ENCODE peak calls at places on chromosomes 2 and 18, in six cellular contexts. R is NB4, Q is A549, W is K562, L is GM12878, F is HepG2. I is an unnamed sample.

GRCh38 chr2:1690056-1690775 is 54.1 kb downstream of the PXDN start:
- DNase-seq in R (no peak), Q (no peak), W (no peak), L (no peak), F (no peak), I (no peak)

GRCh38 chr2:217742276-217742675 is 260.5 kb downstream of the TNS1 start:
- DNase-seq in R (no peak), Q (no peak), W (no peak), L (no peak), F (no peak), I (no peak)

GRCh38 chr2:216539791-216540241 is 41.2 kb downstream of the RPL37A start:
- DNase-seq in R (no peak), Q (peak), W (no peak), L (peak), F (no peak), I (peak)

GRCh38 chr18:50817898-50818250 is 1.9 kb downstream of the MRO start:
- DNase-seq in R (no peak), Q (no peak), W (no peak), L (no peak), F (no peak), I (no peak)

GRCh38 chr2:6940820-6941219 is 23.6 kb downstream of the RNF144A start:
- DNase-seq in R (no peak), Q (no peak), W (no peak), L (no peak), F (no peak), I (no peak)

GRCh38 chr2:233553366-233553765 is 13.2 kb downstream of the USP40 start:
- DNase-seq in R (no peak), Q (no peak), W (no peak), L (no peak), F (no peak), I (no peak)

GRCh38 chr2:164464376-164464775 is 156.9 kb downstream of the GRB14 start:
- DNase-seq in R (no peak), Q (no peak), W (no peak), L (no peak), F (no peak), I (no peak)

GRCh38 chr18:9437049-9437448 is 38.3 kb upstream of the RALBP1 start:
- DNase-seq in R (peak), Q (no peak), W (no peak), L (no peak), F (no peak), I (peak)

GRCh38 chr2:227703961-227704360 is 13.9 kb downstream of the SLC19A3 start:
- DNase-seq in R (peak), Q (no peak), W (no peak), L (no peak), F (no peak), I (no peak)

GRCh38 chr18:50836521-50836957 is 16.7 kb upstream of the MRO start:
- DNase-seq in R (peak), Q (peak), W (no peak), L (peak), F (no peak), I (peak)

GRCh38 chr2:236257171-236257570 is 7.0 kb downstream of the ASB18 start:
- DNase-seq in R (no peak), Q (no peak), W (no peak), L (no peak), F (no peak), I (no peak)

GRCh38 chr2:113219889-113220641 is 46.3 kb downstream of the PSD4 start:
- DNase-seq in R (peak), Q (peak), W (peak), L (no peak), F (peak), I (no peak)

GRCh38 chr18:63161032-63161727 is 158.4 kb downstream of the BCL2 start:
- DNase-seq in R (no peak), Q (no peak), W (no peak), L (peak), F (no peak), I (no peak)

GRCh38 chr2:181784556-181784955 is 104.2 kb upstream of the NEUROD1 start:
- DNase-seq in R (no peak), Q (peak), W (no peak), L (no peak), F (peak), I (peak)

GRCh38 chr2:162838141-162838500 is 446 bp downstream of the KCNH7 start:
- DNase-seq in R (no peak), Q (no peak), W (no peak), L (no peak), F (no peak), I (no peak)

GRCh38 chr2:149383340-149383739 is 53.0 kb downstream of the LYPD6 start:
- DNase-seq in R (no peak), Q (no peak), W (no peak), L (no peak), F (no peak), I (no peak)

GRCh38 chr2:73827660-73828388 is 937 bp upstream of the STAMBP start:
- DNase-seq in R (no peak), Q (no peak), W (no peak), L (no peak), F (no peak), I (no peak)

GRCh38 chr2:44674473-44675299 is 266.8 kb upstream of the SIX3 start:
- DNase-seq in R (no peak), Q (no peak), W (no peak), L (no peak), F (no peak), I (no peak)

GRCh38 chr2:113034016-113034415 is 18.7 kb downstream of the IL36B start:
- DNase-seq in R (no peak), Q (no peak), W (peak), L (no peak), F (no peak), I (no peak)

GRCh38 chr2:9627310-9627709 is 3.5 kb downstream of the YWHAQ start:
- DNase-seq in R (peak), Q (no peak), W (no peak), L (no peak), F (no peak), I (no peak)

DNA sequence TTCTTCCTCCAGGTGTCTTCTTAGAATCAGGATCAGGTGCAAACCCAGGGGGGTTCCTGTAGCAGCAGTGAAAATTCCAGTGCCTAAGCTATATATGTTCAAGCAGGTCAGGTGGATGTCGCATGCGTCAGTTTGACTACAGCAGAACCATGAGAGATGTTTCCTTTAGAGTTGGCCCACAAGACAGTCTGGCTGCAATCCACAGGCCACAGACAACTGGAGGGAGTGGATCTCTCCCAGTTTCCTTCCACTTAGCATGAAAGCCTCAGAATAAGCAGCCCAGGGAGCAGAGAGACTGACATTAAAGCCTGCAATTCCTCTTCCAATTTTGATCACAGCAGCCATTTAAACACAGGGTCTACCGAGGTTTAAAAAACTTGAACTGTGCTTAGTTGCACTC is 1.1 kb upstream of the KCNE4 start:
- DNase-seq in R (no peak), Q (no peak), W (no peak), L (no peak), F (no peak), I (no peak)
- TF ChIP-seq MYC in R (no peak), Q (no peak), W (no peak), L (no peak), F (no peak), I (no peak)

DNA sequence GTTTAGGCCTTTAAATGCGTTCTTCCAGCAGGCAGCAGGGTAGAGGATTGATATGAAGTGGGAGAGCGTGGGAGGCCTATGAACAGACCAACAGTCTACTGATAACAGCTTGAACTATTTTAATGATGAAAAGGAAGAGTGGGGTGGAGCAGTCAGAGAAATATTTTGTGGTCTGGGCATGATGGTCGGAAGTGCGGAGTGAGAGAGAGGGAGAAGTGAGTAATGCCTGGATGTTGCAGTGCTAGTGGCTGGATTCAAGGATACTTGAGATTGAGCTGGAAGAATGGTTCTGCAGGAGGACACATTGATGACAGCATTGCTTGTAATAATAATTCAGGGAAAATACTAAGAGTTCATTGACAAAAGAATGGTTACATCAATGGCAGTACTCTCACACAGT is 151.0 kb upstream of the DAPL1 start:
- DNase-seq in R (no peak), Q (no peak), W (no peak), L (no peak), F (no peak), I (no peak)
- TF ChIP-seq MYC in R (no peak), Q (no peak), W (no peak), L (no peak), F (no peak), I (no peak)

GRCh38 chr2:15205562-15205961 is 355.6 kb downstream of the NBAS start:
- DNase-seq in R (peak), Q (no peak), W (no peak), L (no peak), F (no peak), I (no peak)
- TF ChIP-seq MYC in R (no peak), Q (no peak), W (no peak), L (no peak), F (no peak), I (no peak)

GRCh38 chr2:27672723-27673486 is 9.2 kb downstream of the SLC4A1AP start:
- DNase-seq in R (no peak), Q (no peak), W (no peak), L (no peak), F (no peak), I (no peak)
- TF ChIP-seq MYC in R (no peak), Q (no peak), W (no peak), L (no peak), F (no peak), I (no peak)

GRCh38 chr2:240502059-240502429 is 55.7 kb downstream of the ANKMY1 start:
- DNase-seq in R (no peak), Q (no peak), W (no peak), L (no peak), F (no peak), I (no peak)

GRCh38 chr2:240503848-240504247 is 53.9 kb downstream of the ANKMY1 start:
- DNase-seq in R (no peak), Q (no peak), W (no peak), L (no peak), F (no peak), I (no peak)

GRCh38 chr2:240501531-240501991 is 56.2 kb downstream of the ANKMY1 start:
- DNase-seq in R (no peak), Q (no peak), W (no peak), L (no peak), F (no peak), I (no peak)

GRCh38 chr2:240502430-240503121 is 55.2 kb downstream of the ANKMY1 start:
- DNase-seq in R (no peak), Q (no peak), W (no peak), L (no peak), F (no peak), I (no peak)

DNA sequence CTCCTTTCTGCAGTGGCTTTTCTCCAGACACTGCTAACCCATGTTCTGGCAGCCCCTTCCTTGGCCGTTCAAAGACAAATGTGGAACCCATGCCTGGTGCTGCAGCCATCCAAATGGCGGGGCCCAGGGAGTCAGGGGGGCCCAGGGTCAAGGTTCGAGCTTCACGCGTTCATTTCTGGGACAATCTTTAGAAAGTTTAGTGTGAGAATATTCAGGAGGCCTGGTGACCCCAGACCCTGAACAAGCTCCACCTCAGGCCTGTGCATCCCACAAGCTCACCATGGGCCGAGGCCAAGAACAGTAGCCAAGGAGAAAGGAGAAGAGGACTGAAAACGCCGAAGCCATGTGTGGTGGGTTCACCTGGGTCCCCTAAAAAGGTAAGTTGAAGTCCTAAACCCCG is 54.4 kb downstream of the ANKMY1 start:
- DNase-seq in R (no peak), Q (no peak), W (no peak), L (no peak), F (no peak), I (no peak)
- TF ChIP-seq MYC in R (no peak), Q (no peak), W (no peak), L (no peak), F (no peak), I (no peak)

GRCh38 chr2:147416099-147416498 is 428.7 kb upstream of the ACVR2A start:
- DNase-seq in R (no peak), Q (peak), W (no peak), L (no peak), F (peak), I (no peak)
- TF ChIP-seq MYC in R (no peak), Q (no peak), W (no peak), L (no peak), F (no peak), I (no peak)